ENCODE peak calls at places on chromosomes 16 and 17, in six cellular contexts. N is right atrium auricular region, R is stomach, E is transverse colon, U is MM.1S, D is adrenal gland. Z is an unnamed sample.

GRCh38 chr17:17787568-17787967 is 49.2 kb downstream of the SREBF1 start:
- DNase-seq in D (no peak), N (no peak), R (no peak), E (no peak), U (no peak), Z (no peak)

GRCh38 chr17:6699997-6700947 is 12.9 kb downstream of the SLC13A5 start:
- DNase-seq in D (no peak), U (no peak), N (no peak), E (no peak), R (peak; percentile 48), Z (no peak)

GRCh38 chr17:64781394-64781793 is 119.3 kb upstream of the SMURF2 start:
- DNase-seq in U (peak; percentile 34), N (peak; percentile 75), D (peak; percentile 65), E (peak; percentile 75), R (peak; percentile 67), Z (no peak)

GRCh38 chr17:55870044-55870443 is 119.2 kb downstream of the PCTP start:
- DNase-seq in N (no peak), R (no peak), U (no peak), D (no peak), E (no peak), Z (no peak)

GRCh38 chr17:21201302-21201602 is 12.7 kb downstream of the TMEM11 start:
- DNase-seq in R (no peak), U (no peak), E (no peak), D (peak; percentile 38), N (no peak), Z (peak; percentile 61)

GRCh38 chr17:63434951-63435571 is 11.0 kb downstream of the CYB561 start:
- DNase-seq in N (no peak), R (peak; percentile 96), D (peak; percentile 97), E (peak; percentile 83), U (no peak), Z (peak; percentile 93)

GRCh38 chr17:76276461-76277299 is 11.5 kb downstream of the UBALD2 start:
- DNase-seq in U (no peak), R (no peak), N (no peak), D (peak; percentile 61), E (no peak), Z (no peak)

GRCh38 chr17:61849674-61850073 is 13.7 kb downstream of the BRIP1 start:
- DNase-seq in U (no peak), R (no peak), N (no peak), E (no peak), D (no peak), Z (no peak)

GRCh38 chr17:35566955-35567354 is 6.3 kb upstream of the SLFN14 start:
- DNase-seq in E (no peak), D (no peak), U (no peak), N (no peak), R (no peak), Z (no peak)

GRCh38 chr16:67029249-67030096 is 524 bp downstream of the CBFB start:
- DNase-seq in R (peak; percentile 66), D (peak; percentile 66), U (peak; percentile 47), N (peak; percentile 76), E (peak; percentile 69), Z (peak; percentile 48)

GRCh38 chr17:14741516-14741915 is 440.6 kb downstream of the HS3ST3B1 start:
- DNase-seq in D (no peak), U (no peak), N (no peak), E (no peak), R (no peak), Z (no peak)

GRCh38 chr16:53100889-53101288 is 46.1 kb downstream of the CHD9 start:
- DNase-seq in R (no peak), N (no peak), E (no peak), U (no peak), D (no peak), Z (no peak)

GRCh38 chr17:49496183-49496865 is 1.2 kb downstream of the NGFR start:
- DNase-seq in N (no peak), U (peak; percentile 49), D (peak; percentile 76), E (peak; percentile 78), R (peak; percentile 83), Z (peak; percentile 92)

GRCh38 chr16:75138636-75139035 is 9.7 kb upstream of the ZFP1 start:
- DNase-seq in U (no peak), E (no peak), D (no peak), R (no peak), N (no peak), Z (peak; percentile 32)

GRCh38 chr17:38905375-38905774 is 20.0 kb upstream of the LASP1NB start:
- DNase-seq in U (no peak), R (no peak), E (no peak), D (no peak), N (no peak), Z (no peak)

GRCh38 chr16:58727796-58728568 is 6.1 kb downstream of the GOT2 start:
- DNase-seq in R (no peak), U (no peak), N (no peak), D (no peak), E (no peak), Z (no peak)

GRCh38 chr16:49856741-49857330 is 924 bp upstream of the ZNF423 start:
- DNase-seq in R (peak; percentile 74), D (peak; percentile 79), U (peak; percentile 69), E (peak; percentile 86), N (peak; percentile 80), Z (peak; percentile 90)

GRCh38 chr16:71288570-71288889 is 672 bp downstream of the CMTR2 start:
- DNase-seq in N (no peak), E (no peak), D (no peak), U (no peak), R (no peak), Z (no peak)

GRCh38 chr17:18182978-18183333 is 672 bp upstream of the ALKBH5 start:
- DNase-seq in U (peak; percentile 77), D (peak; percentile 86), N (peak; percentile 85), R (peak; percentile 78), E (peak; percentile 82), Z (peak; percentile 72)

GRCh38 chr16:17827313-17827712 is 356.6 kb upstream of the XYLT1 start:
- DNase-seq in U (no peak), N (no peak), E (no peak), R (no peak), D (no peak), Z (no peak)

GRCh38 chr17:44878627-44879221 is 20.5 kb downstream of the EFTUD2 start:
- DNase-seq in E (no peak), U (peak; percentile 53), N (no peak), R (no peak), D (peak; percentile 52), Z (peak; percentile 56)

GRCh38 chr16:87553174-87553573 is 49.1 kb upstream of the JPH3 start:
- DNase-seq in E (no peak), D (no peak), N (no peak), R (no peak), U (no peak), Z (no peak)

GRCh38 chr16:60907645-60908044 is 1128.6 kb downstream of the CDH8 start:
- DNase-seq in U (no peak), E (no peak), R (no peak), N (no peak), D (no peak), Z (no peak)

GRCh38 chr17:61208301-61209098 is 191.1 kb upstream of the TBX2 start:
- DNase-seq in R (no peak), D (no peak), U (no peak), N (no peak), E (no peak), Z (no peak)

GRCh38 chr17:5184284-5184683 is 7.4 kb downstream of the ZNF594 start:
- DNase-seq in N (no peak), R (no peak), D (no peak), U (no peak), E (no peak), Z (no peak)

GRCh38 chr17:27747462-27748359 is 52.6 kb downstream of the NOS2 start:
- DNase-seq in R (no peak), E (no peak), D (no peak), N (peak; percentile 34), U (no peak), Z (no peak)

GRCh38 chr17:29568331-29569244 is at the start of gene TP53I13:
- DNase-seq in R (peak; percentile 91), D (peak; percentile 86), E (peak; percentile 94), U (peak; percentile 90), N (peak; percentile 84), Z (peak; percentile 79)

GRCh38 chr16:4574919-4575705 is 19.0 kb downstream of the C16orf96 start:
- DNase-seq in D (no peak), N (no peak), U (no peak), E (no peak), R (peak; percentile 87), Z (no peak)

GRCh38 chr16:4936991-4937781 is at the start of gene PPL:
- DNase-seq in D (peak; percentile 90), E (peak; percentile 95), U (peak; percentile 74), R (peak; percentile 97), N (no peak), Z (no peak)

GRCh38 chr17:74916851-74917199 is 6.2 kb downstream of the USH1G start:
- DNase-seq in D (no peak), E (no peak), R (no peak), U (no peak), N (no peak), Z (no peak)

GRCh38 chr17:71472809-71473789 is 647.7 kb upstream of the SOX9 start:
- DNase-seq in U (peak; percentile 66), D (peak; percentile 20), N (no peak), R (no peak), E (no peak), Z (peak; percentile 37)
- TF ChIP-seq CTCF in U (peak; percentile 79), D (peak; percentile 42), N (no peak), R (no peak), E (peak; percentile 64), Z (peak; percentile 88)

GRCh38 chr16:2514333-2515179 is 804 bp downstream of the ATP6V0C start:
- DNase-seq in R (peak; percentile 43), N (no peak), E (no peak), U (no peak), D (no peak), Z (no peak)
- H3K4me1 ChIP-seq in R (peaks cover 74% of the 10 kb centered on the region), N (no peaks in the 10 kb centered on the region), E (peaks cover 52% of the 10 kb centered on the region), U (peaks cover 13% of the 10 kb centered on the region), D (peaks cover 63% of the 10 kb centered on the region), Z (peaks cover 6% of the 10 kb centered on the region)

GRCh38 chr16:23296994-23297393 is 5.1 kb upstream of the SCNN1B start:
- DNase-seq in R (peak; percentile 34), N (no peak), E (peak; percentile 46), D (no peak), U (peak; percentile 62), Z (peak; percentile 60)
- TF ChIP-seq CTCF in R (no peak), N (no peak), E (no peak), D (no peak), U (peak; percentile 63), Z (peak; percentile 65)

DNA sequence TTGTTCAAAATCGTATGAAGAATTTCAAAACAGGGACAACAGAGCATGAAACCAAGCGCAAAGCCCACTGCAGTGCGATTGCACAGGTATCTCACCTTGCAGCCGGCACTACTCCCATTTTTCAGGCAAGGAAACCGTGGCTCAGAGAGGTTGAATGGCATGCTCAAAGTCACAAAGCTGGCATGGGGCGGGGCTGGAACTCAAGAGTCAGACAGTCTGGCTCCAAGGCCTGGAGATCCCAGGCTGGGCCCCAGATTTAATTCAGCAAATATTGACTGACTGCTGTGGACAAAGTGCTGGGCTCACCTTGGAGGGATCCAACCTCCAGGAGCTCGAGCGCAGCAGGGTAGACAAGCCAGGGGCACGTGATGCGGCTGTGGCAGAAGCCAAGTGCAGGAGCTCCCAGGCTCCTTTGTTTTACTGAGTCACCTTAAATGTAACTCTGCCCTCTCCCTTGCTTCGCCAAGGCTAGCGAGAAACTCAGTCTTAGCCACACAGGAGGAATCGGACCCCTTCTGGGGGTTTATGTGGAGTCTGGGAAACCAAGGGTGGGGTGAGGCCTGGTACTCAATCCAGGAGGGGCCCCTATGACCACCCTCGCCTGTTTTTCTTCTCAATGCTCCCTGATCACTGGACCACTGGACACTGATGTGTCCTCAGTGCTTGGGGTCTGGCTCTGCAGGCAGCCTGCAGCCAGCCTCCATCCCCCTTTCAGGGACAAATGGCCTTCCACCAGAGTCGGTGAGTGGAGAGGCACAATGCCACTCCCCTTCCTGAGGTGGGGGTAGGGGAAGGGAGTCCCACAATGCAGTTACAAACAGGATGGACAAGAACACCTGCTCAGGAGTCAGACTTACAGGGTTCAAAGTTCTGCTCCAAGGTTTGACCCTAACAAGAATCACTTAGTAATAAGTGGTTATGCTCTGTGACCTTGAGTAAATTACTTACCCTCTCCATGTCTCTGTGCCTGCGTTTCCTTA is 3.9 kb upstream of the SPATA20 start:
- DNase-seq in R (peak; percentile 94), E (peak; percentile 81), U (no peak), D (peak; percentile 88), N (no peak), Z (no peak)
- H3K4me1 ChIP-seq in R (peaks cover 84% of the 10 kb centered on the region), E (peaks cover 61% of the 10 kb centered on the region), U (peaks cover 17% of the 10 kb centered on the region), D (peaks cover 41% of the 10 kb centered on the region), N (no peaks in the 10 kb centered on the region), Z (peaks cover 8% of the 10 kb centered on the region)